ENCODE peak calls at places on chromosomes 5 and 9, in six cellular contexts. X is stimulated activated naive CD4-positive, alpha-beta T cell treated with Interleukin-2 at 50 U/mL for 16 hours; K is myocyte; S is stimulated activated CD4-positive, alpha-beta T cell treated with anti-CD3 and anti-CD28 coated beads, TNF-alpha, amount 100 ng/mL, for 1 hour; G is GM20000; P is H4. V is an unnamed sample.
A peak's percentile ranks its signal among the peaks of the same experiment; 100 is the strongest.

GRCh38 chr5:76527685-76528161 is 95.5 kb downstream of the F2RL2 start:
- DNase-seq in X (no peak), K (no peak), G (no peak), S (no peak), P (no peak), V (no peak)

GRCh38 chr5:77773734-77774280 is 2.3 kb downstream of the TBCA start:
- DNase-seq in S (no peak), X (no peak), P (no peak), K (no peak), G (no peak), V (no peak)

GRCh38 chr5:72541501-72542235 is 34.5 kb upstream of the ZNF366 start:
- DNase-seq in X (no peak), K (no peak), G (no peak), S (no peak), P (no peak), V (no peak)

GRCh38 chr9:88380118-88380517 is 8.1 kb upstream of the SPIN1 start:
- DNase-seq in K (no peak), X (no peak), G (no peak), S (no peak), P (no peak), V (no peak)

GRCh38 chr9:104836235-104836634 is 72.3 kb downstream of the NIPSNAP3B start:
- DNase-seq in K (no peak), S (no peak), P (no peak), G (no peak), X (no peak), V (no peak)

GRCh38 chr5:73815631-73816030 is 189.6 kb downstream of the ARHGEF28 start:
- DNase-seq in X (no peak), K (no peak), P (no peak), S (no peak), G (no peak), V (no peak)

GRCh38 chr9:135605238-135605781 is 34.0 kb downstream of the GLT6D1 start:
- DNase-seq in P (no peak), K (no peak), G (no peak), S (no peak), X (no peak), V (peak; percentile 11)

GRCh38 chr5:149227168-149227826 is 44.4 kb upstream of the AFAP1L1 start:
- DNase-seq in G (no peak), P (peak; percentile 75), K (peak; percentile 61), X (no peak), S (no peak), V (no peak)

GRCh38 chr5:98513378-98513777 is 260.1 kb upstream of the RGMB start:
- DNase-seq in P (no peak), X (no peak), S (no peak), G (no peak), K (peak; percentile 52), V (no peak)

GRCh38 chr9:34809504-34810186 is 99.7 kb upstream of the CCL21 start:
- DNase-seq in S (no peak), K (no peak), P (no peak), X (no peak), G (peak; percentile 39), V (no peak)

GRCh38 chr5:112614285-112614684 is 123.4 kb upstream of the APC start:
- DNase-seq in K (no peak), P (no peak), X (no peak), S (no peak), G (no peak), V (no peak)

GRCh38 chr9:7186175-7186574 is 428.4 kb downstream of the KDM4C start:
- DNase-seq in G (no peak), K (no peak), P (no peak), X (no peak), S (no peak), V (peak; percentile 54)

GRCh38 chr9:16515207-16515606 is 355.3 kb downstream of the BNC2 start:
- DNase-seq in K (no peak), X (no peak), G (no peak), S (no peak), P (no peak), V (no peak)

GRCh38 chr9:88578486-88579362 is 43.7 kb downstream of the NXNL2 start:
- DNase-seq in P (peak; percentile 59), K (peak; percentile 86), G (peak; percentile 76), S (peak; percentile 57), X (peak; percentile 40), V (peak; percentile 71)

GRCh38 chr5:72951850-72952468 is 3.9 kb upstream of the FCHO2 start:
- DNase-seq in S (no peak), X (no peak), P (no peak), G (no peak), K (no peak), V (no peak)

GRCh38 chr5:143019157-143019556 is 249.0 kb downstream of the ARHGAP26 start:
- DNase-seq in K (no peak), G (peak; percentile 23), S (no peak), P (no peak), X (no peak), V (no peak)

GRCh38 chr5:68343421-68343826 is 127.9 kb downstream of the PIK3R1 start:
- DNase-seq in P (peak; percentile 38), K (peak; percentile 78), S (no peak), G (peak; percentile 39), X (peak; percentile 7), V (peak; percentile 4)

GRCh38 chr5:36744678-36745659 is 131.6 kb upstream of the NIPBL start:
- DNase-seq in X (no peak), G (peak; percentile 79), S (no peak), P (peak; percentile 75), K (peak; percentile 88), V (peak; percentile 92)

GRCh38 chr5:28374492-28374934 is 1336.1 kb upstream of the CDH9 start:
- DNase-seq in K (no peak), X (no peak), P (peak; percentile 54), G (no peak), S (no peak), V (peak; percentile 38)

GRCh38 chr5:111374380-111374779 is 138.0 kb downstream of the STARD4 start:
- DNase-seq in X (no peak), S (no peak), K (no peak), P (no peak), G (no peak), V (no peak)

GRCh38 chr5:125696762-125697161 is 726.4 kb upstream of the GRAMD2B start:
- DNase-seq in X (no peak), S (no peak), P (peak; percentile 82), G (no peak), K (peak; percentile 70), V (peak; percentile 73)

GRCh38 chr5:145579336-145579735 is 255.8 kb downstream of the PRELID2 start:
- DNase-seq in G (no peak), S (no peak), P (no peak), K (no peak), X (no peak), V (no peak)

GRCh38 chr5:138661991-138662434 is 86.8 kb upstream of the HSPA9 start:
- DNase-seq in K (no peak), G (no peak), S (no peak), P (no peak), X (no peak), V (no peak)

GRCh38 chr5:169956126-169956525 is 24.2 kb downstream of the INSYN2B start:
- DNase-seq in P (no peak), X (no peak), G (no peak), S (no peak), K (no peak), V (no peak)

GRCh38 chr5:86917117-86917579 is 299.4 kb downstream of the COX7C start:
- DNase-seq in P (peak; percentile 18), G (peak; percentile 4), K (peak; percentile 48), X (peak; percentile 4), S (no peak), V (peak; percentile 34)

GRCh38 chr9:84277646-84278045 is 62.9 kb downstream of the SLC28A3 start:
- DNase-seq in S (no peak), X (no peak), G (no peak), P (no peak), K (peak; percentile 5), V (no peak)

GRCh38 chr9:79621916-79622575 is 50.3 kb downstream of the TLE4 start:
- DNase-seq in G (no peak), X (no peak), K (no peak), P (no peak), S (no peak), V (no peak)

GRCh38 chr5:58114324-58114723 is 345.6 kb downstream of the PLK2 start:
- DNase-seq in X (no peak), P (no peak), K (no peak), G (no peak), S (no peak), V (no peak)

GRCh38 chr9:137972355-137972987 is 94.9 kb downstream of the CACNA1B start:
- DNase-seq in G (no peak), K (no peak), S (no peak), P (no peak), X (no peak), V (no peak)

GRCh38 chr5:166251786-166252185 is 2039.7 kb upstream of the WWC1 start:
- DNase-seq in G (no peak), K (no peak), P (peak; percentile 70), S (no peak), X (no peak), V (no peak)

GRCh38 chr9:121773954-121774714 is 122.7 kb downstream of the DAB2IP start:
- DNase-seq in G (no peak), K (no peak), X (no peak), S (no peak), P (no peak), V (no peak)

GRCh38 chr9:94941211-94941875 is 214.8 kb downstream of the AOPEP start:
- DNase-seq in K (peak; percentile 35), G (no peak), X (no peak), S (no peak), P (no peak), V (no peak)

GRCh38 chr9:811101-811531 is 30.4 kb upstream of the DMRT1 start:
- DNase-seq in P (peak; percentile 9), G (no peak), S (no peak), K (no peak), X (no peak), V (no peak)

GRCh38 chr9:129380961-129381401 is 202.9 kb upstream of the IER5L start:
- DNase-seq in G (no peak), X (no peak), P (no peak), K (no peak), S (no peak), V (no peak)

GRCh38 chr9:95580812-95581761 is 64.3 kb upstream of the PTCH1 start:
- DNase-seq in K (no peak), S (no peak), X (no peak), P (no peak), G (no peak), V (no peak)

GRCh38 chr9:129669946-129670345 is 4.5 kb downstream of the PRRX2 start:
- DNase-seq in P (no peak), K (no peak), S (no peak), G (no peak), X (no peak), V (no peak)

GRCh38 chr5:158754018-158754514 is 345.6 kb downstream of the EBF1 start:
- DNase-seq in P (peak; percentile 47), X (no peak), S (no peak), G (no peak), K (no peak), V (no peak)

GRCh38 chr5:146091881-146092280 is 13.5 kb downstream of the PLAC8L1 start:
- DNase-seq in P (no peak), G (no peak), X (no peak), S (no peak), K (no peak), V (no peak)

GRCh38 chr9:134360180-134360759 is 34.0 kb downstream of the RXRA start:
- DNase-seq in K (no peak), G (no peak), S (no peak), P (no peak), X (no peak), V (no peak)

V was measured in SJCRH30.